ENCODE peak calls at places on chromosomes 4 and X, in eight cellular contexts. Z is CD8-positive, alpha-beta memory T cell; I is ecto neural progenitor cell; F is AG08395; S is mammary epithelial cell; E is GF-D8; K is stimulated activated CD4-positive, alpha-beta T cell treated with anti-CD3 and anti-CD28 coated beads, Interleukin-4, amount 100 ng/mL, for 24 hours; W is HuH-7. L is an unnamed sample.

GRCh38 chrX:70509078-70509477 is 64.4 kb downstream of the DLG3 start:
- DNase-seq in Z (no peak), I (no peak), F (no peak), S (no peak), E (no peak), K (no peak), W (no peak), L (no peak)

GRCh38 chrX:2967998-2968909 is 38.1 kb upstream of the ARSH start:
- DNase-seq in Z (no peak), I (peak; percentile 52), F (peak; percentile 55), S (peak; percentile 44), E (no peak), K (peak; percentile 13), W (no peak), L (no peak)

GRCh38 chrX:38278682-38279081 is 48.6 kb downstream of the RPGR start:
- DNase-seq in Z (no peak), I (no peak), F (no peak), S (no peak), E (no peak), K (no peak), W (no peak), L (no peak)

GRCh38 chrX:154600962-154601374 is 16.0 kb downstream of the CTAG1A start:
- DNase-seq in Z (no peak), I (no peak), F (no peak), S (peak; percentile 36), E (no peak), K (no peak), W (no peak), L (peak; percentile 2)

GRCh38 chrX:13376857-13377441 is 57.1 kb upstream of the ATXN3L start:
- DNase-seq in Z (no peak), I (no peak), F (peak; percentile 89), S (peak; percentile 97), E (no peak), K (no peak), W (no peak), L (no peak)

GRCh38 chrX:132219343-132219768 is at the start of gene RAP2C:
- DNase-seq in Z (peak; percentile 67), I (peak; percentile 70), F (peak; percentile 72), S (peak; percentile 64), E (peak; percentile 21), K (peak; percentile 66), W (peak; percentile 76), L (peak; percentile 82)

GRCh38 chrX:132294192-132294591 is 74.9 kb upstream of the RAP2C start:
- DNase-seq in Z (no peak), I (no peak), F (no peak), S (no peak), E (no peak), K (no peak), W (no peak), L (no peak)

GRCh38 chr4:87410669-87411068 is 11.7 kb upstream of the NUDT9 start:
- DNase-seq in Z (no peak), I (no peak), F (no peak), S (no peak), E (no peak), K (no peak), W (no peak), L (no peak)

GRCh38 chr4:46124773-46125172 is 919 bp upstream of the GABRG1 start:
- DNase-seq in Z (no peak), I (peak; percentile 83), F (no peak), S (no peak), E (no peak), K (no peak), W (no peak), L (no peak)

GRCh38 chrX:19382500-19383145 is 38.9 kb downstream of the PDHA1 start:
- DNase-seq in Z (peak; percentile 63), I (peak; percentile 66), F (peak; percentile 37), S (peak; percentile 6), E (peak; percentile 35), K (peak; percentile 54), W (peak; percentile 56), L (peak; percentile 76)

GRCh38 chr4:48472794-48473193 is 10.3 kb upstream of the SLC10A4 start:
- DNase-seq in Z (no peak), I (no peak), F (no peak), S (no peak), E (no peak), K (no peak), W (no peak), L (no peak)

GRCh38 chrX:13022926-13023325 is 21.5 kb downstream of the FAM9C start:
- DNase-seq in Z (no peak), I (no peak), F (no peak), S (no peak), E (no peak), K (no peak), W (no peak), L (no peak)

GRCh38 chr4:1604706-1605205 is 79.4 kb downstream of the FAM53A start:
- DNase-seq in Z (peak; percentile 80), I (no peak), F (no peak), S (no peak), E (no peak), K (peak; percentile 21), W (no peak), L (no peak)

GRCh38 chr4:3317011-3317655 is 24.3 kb downstream of the RGS12 start:
- DNase-seq in Z (no peak), I (peak; percentile 39), F (no peak), S (no peak), E (no peak), K (no peak), W (no peak), L (no peak)

GRCh38 chrX:46260502-46260901 is 284.7 kb downstream of the ZNF674 start:
- DNase-seq in Z (no peak), I (no peak), F (no peak), S (peak; percentile 97), E (no peak), K (no peak), W (no peak), L (no peak)

GRCh38 chr4:165767671-165768070 is 105.4 kb upstream of the TLL1 start:
- DNase-seq in Z (no peak), I (no peak), F (no peak), S (no peak), E (no peak), K (no peak), W (no peak), L (no peak)